ENCODE peak calls at places on chromosome 20, in eight cellular contexts. C, O, E, G, H, F, B and S are unnamed samples.

GRCh38 chr20:35952480-35953410 is 1.6 kb downstream of the SCAND1 start:
- DNase-seq in E (no peak), H (no peak), C (no peak), O (no peak), G (no peak), B (no peak), F (no peak), S (no peak)

GRCh38 chr20:48326434-48326691 is 501.4 kb downstream of the PREX1 start:
- DNase-seq in C (no peak), H (no peak), B (no peak), E (no peak), O (no peak), G (no peak), F (no peak), S (no peak)

GRCh38 chr20:57633945-57634491 is 13.8 kb upstream of the ZBP1 start:
- DNase-seq in H (no peak), B (no peak), C (no peak), O (no peak), E (no peak), G (peak; percentile 46), F (no peak), S (no peak)

GRCh38 chr20:17569616-17570346 is at the start of gene DSTN:
- DNase-seq in C (peak; percentile 83), H (peak; percentile 80), G (peak; percentile 90), O (peak; percentile 74), E (peak; percentile 91), F (peak; percentile 92), B (peak; percentile 82), S (peak; percentile 84)

GRCh38 chr20:34977365-34978091 is 21.9 kb downstream of the MYH7B start:
- DNase-seq in H (no peak), E (no peak), C (no peak), G (no peak), B (no peak), O (no peak), F (no peak), S (no peak)

GRCh38 chr20:37920270-37920669 is 17.3 kb downstream of the VSTM2L start:
- DNase-seq in G (no peak), H (no peak), C (no peak), B (no peak), F (no peak), O (no peak), E (no peak), S (no peak)

GRCh38 chr20:50504231-50504823 is 5.9 kb upstream of the PTPN1 start:
- DNase-seq in B (no peak), C (peak; percentile 56), F (no peak), G (no peak), E (peak; percentile 74), H (no peak), O (no peak), S (no peak)

GRCh38 chr20:24651171-24651972 is 181.9 kb downstream of the SYNDIG1 start:
- DNase-seq in F (no peak), C (peak; percentile 93), G (no peak), E (peak; percentile 44), O (no peak), B (no peak), H (no peak), S (no peak)

GRCh38 chr20:57947421-57948176 is 237.8 kb upstream of the PMEPA1 start:
- DNase-seq in E (no peak), G (no peak), B (no peak), C (peak; percentile 85), H (no peak), F (no peak), O (no peak), S (no peak)

GRCh38 chr20:4985658-4986057 is 15.7 kb downstream of the SLC23A2 start:
- DNase-seq in F (no peak), O (no peak), B (no peak), G (no peak), H (no peak), C (no peak), E (no peak), S (no peak)

GRCh38 chr20:2533118-2533517 is 3.3 kb upstream of the TMC2 start:
- DNase-seq in F (no peak), B (no peak), E (no peak), C (no peak), H (no peak), O (no peak), G (no peak), S (no peak)

GRCh38 chr20:37270586-37271420 is 9.2 kb upstream of the GHRH start:
- DNase-seq in O (no peak), F (no peak), C (no peak), E (no peak), G (no peak), B (no peak), H (no peak), S (no peak)